ENCODE peak calls at places on chromosome 7, in six cellular contexts. O, I, C, P, B and D are unnamed samples.

GRCh38 chr7:2709553-2710165 is 21.7 kb downstream of the AMZ1 start:
- DNase-seq in B (peak; percentile 63), I (peak; percentile 67), C (peak; percentile 92), O (peak; percentile 76), P (no peak), D (peak; percentile 69)

GRCh38 chr7:150405584-150406310 is 26.6 kb downstream of the ZNF775 start:
- DNase-seq in I (no peak), P (peak; percentile 36), B (no peak), C (peak; percentile 64), O (peak; percentile 59), D (peak; percentile 48)

GRCh38 chr7:6443372-6443941 is 4.3 kb downstream of the DAGLB start:
- DNase-seq in P (no peak), I (no peak), B (no peak), C (no peak), O (no peak), D (no peak)

GRCh38 chr7:68980011-68980410 is 618.3 kb upstream of the AUTS2 start:
- DNase-seq in I (no peak), C (no peak), O (no peak), B (no peak), P (no peak), D (no peak)

GRCh38 chr7:20211376-20211775 is 5.8 kb downstream of the MACC1 start:
- DNase-seq in P (no peak), C (no peak), I (no peak), O (no peak), B (no peak), D (no peak)

GRCh38 chr7:94250984-94251383 is 143.7 kb upstream of the COL1A2 start:
- DNase-seq in I (no peak), B (no peak), P (no peak), C (no peak), O (no peak), D (no peak)

GRCh38 chr7:43952028-43952427 is 25.8 kb downstream of the UBE2D4 start:
- DNase-seq in I (no peak), B (no peak), O (no peak), C (no peak), P (peak; percentile 58), D (no peak)

GRCh38 chr7:80357530-80357929 is 154.3 kb downstream of the GNAT3 start:
- DNase-seq in P (no peak), C (no peak), I (no peak), B (no peak), O (no peak), D (no peak)

GRCh38 chr7:83475403-83475802 is 173.5 kb downstream of the SEMA3E start:
- DNase-seq in I (no peak), B (no peak), O (no peak), P (no peak), C (no peak), D (no peak)

GRCh38 chr7:45543470-45543869 is 30.7 kb upstream of the ADCY1 start:
- DNase-seq in B (no peak), P (no peak), C (no peak), I (no peak), O (no peak), D (no peak)

GRCh38 chr7:132402751-132403245 is 173.5 kb downstream of the PLXNA4 start:
- DNase-seq in B (no peak), I (no peak), C (no peak), P (peak; percentile 84), O (no peak), D (peak; percentile 50)

GRCh38 chr7:28135760-28136159 is 44.8 kb downstream of the JAZF1 start:
- DNase-seq in C (no peak), P (no peak), B (no peak), O (no peak), I (no peak), D (no peak)

GRCh38 chr7:43761382-43761781 is 2.9 kb downstream of the BLVRA start:
- DNase-seq in P (no peak), B (no peak), O (no peak), C (no peak), I (no peak), D (no peak)

GRCh38 chr7:87128883-87129282 is 23.4 kb upstream of the DMTF1 start:
- DNase-seq in B (no peak), I (no peak), O (no peak), C (no peak), P (no peak), D (no peak)

GRCh38 chr7:30434140-30434799 is 44.3 kb downstream of the NOD1 start:
- DNase-seq in B (no peak), P (no peak), I (no peak), O (no peak), C (peak; percentile 83), D (peak; percentile 72)

GRCh38 chr7:130272456-130273080 is 5.9 kb downstream of the CPA2 start:
- DNase-seq in O (no peak), C (no peak), I (no peak), P (no peak), B (no peak), D (no peak)

GRCh38 chr7:157153260-157153659 is 14.5 kb downstream of the UBE3C start:
- DNase-seq in I (no peak), B (no peak), O (no peak), P (no peak), C (no peak), D (no peak)

GRCh38 chr7:83162402-83163256 is at the start of gene PCLO:
- DNase-seq in C (peak; percentile 77), P (peak; percentile 92), B (no peak), O (peak; percentile 87), I (no peak), D (peak; percentile 96)

GRCh38 chr7:81488210-81488609 is 281.6 kb downstream of the HGF start:
- DNase-seq in I (no peak), B (no peak), C (no peak), P (no peak), O (no peak), D (no peak)

GRCh38 chr7:135980665-135981180 is 3.6 kb upstream of the MTPN start:
- DNase-seq in I (peak; percentile 69), P (peak; percentile 54), C (peak; percentile 82), B (peak; percentile 25), O (peak; percentile 20), D (no peak)

GRCh38 chr7:101362334-101363195 is at the start of gene COL26A1:
- DNase-seq in B (no peak), C (no peak), O (no peak), P (peak; percentile 45), I (no peak), D (peak; percentile 50)

GRCh38 chr7:27103489-27104226 is 1.2 kb upstream of the HOXA2 start:
- DNase-seq in O (peak; percentile 67), C (no peak), B (no peak), P (no peak), I (no peak), D (no peak)

GRCh38 chr7:95471076-95471475 is 14.7 kb upstream of the ASB4 start:
- DNase-seq in B (no peak), C (no peak), I (no peak), O (no peak), P (no peak), D (no peak)

GRCh38 chr7:84509522-84509921 is 314.9 kb upstream of the SEMA3A start:
- DNase-seq in B (no peak), O (no peak), C (no peak), I (no peak), P (no peak), D (no peak)

GRCh38 chr7:140639366-140640053 is 1.1 kb downstream of the DENND2A start:
- DNase-seq in I (no peak), O (no peak), B (no peak), C (no peak), P (no peak), D (no peak)

GRCh38 chr7:151877911-151878835 is 1.3 kb upstream of the PRKAG2 start:
- DNase-seq in I (no peak), O (peak; percentile 48), P (no peak), C (no peak), B (no peak), D (no peak)

GRCh38 chr7:75881436-75882095 is 2.7 kb downstream of the RHBDD2 start:
- DNase-seq in C (no peak), O (no peak), I (no peak), P (no peak), B (no peak), D (no peak)

DNA sequence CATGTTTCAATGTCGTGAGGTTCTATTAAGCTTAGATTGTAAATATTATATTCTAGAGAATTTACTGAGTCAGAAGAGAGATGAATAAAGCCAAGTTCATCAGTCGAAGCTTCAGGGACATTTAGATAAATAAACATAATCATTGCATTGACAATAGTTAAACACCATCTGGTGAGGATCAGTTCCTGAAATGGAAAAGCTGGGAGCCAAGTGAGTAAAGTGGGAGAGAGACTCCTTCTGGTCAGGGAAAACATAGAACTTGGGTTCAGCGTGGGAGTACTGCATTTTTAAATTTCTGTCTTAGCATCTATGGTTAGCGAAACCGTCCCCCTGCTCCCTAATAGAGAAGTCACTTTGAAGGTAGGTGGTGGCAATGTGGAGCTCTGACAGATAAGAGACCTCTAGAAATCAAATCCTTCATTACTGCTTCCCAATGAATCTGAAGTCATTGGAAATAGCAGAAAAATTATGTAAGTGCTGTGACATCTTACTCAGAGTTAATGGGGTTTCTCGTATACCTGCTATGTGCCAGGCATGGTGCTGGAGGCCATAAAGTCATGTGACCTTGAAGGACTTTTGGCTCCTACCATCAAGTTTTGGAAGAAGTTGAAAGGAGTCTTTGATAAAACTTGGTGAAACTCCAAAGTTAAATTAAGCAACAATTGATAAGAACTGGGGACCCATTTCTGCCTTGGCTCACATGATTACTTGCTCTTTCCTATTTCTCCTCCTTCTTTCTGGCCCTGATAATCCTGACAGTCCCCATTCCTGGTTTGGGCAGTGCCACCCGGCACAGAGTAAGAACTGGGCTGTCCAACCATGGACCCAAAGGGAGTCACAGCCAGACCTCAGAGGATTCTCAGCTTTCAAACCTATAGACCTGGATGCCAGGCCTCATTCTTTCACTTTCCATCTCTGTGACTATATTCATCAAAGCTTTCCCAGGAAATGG is 211.2 kb downstream of the C7orf25 start:
- DNase-seq in P (peak; percentile 20), I (no peak), O (no peak), C (no peak), B (no peak), D (no peak)
- H3K27ac ChIP-seq in P (no peak overlapping the region), I (no peak overlapping the region), O (no peak overlapping the region), C (no peak overlapping the region), B (no peak overlapping the region), D (no peak overlapping the region)

GRCh38 chr7:113891828-113892227 is 27.0 kb downstream of the PPP1R3A start:
- DNase-seq in C (no peak), I (no peak), B (no peak), P (no peak), O (no peak), D (no peak)
- H3K4me1 ChIP-seq in C (no peaks in the 10 kb centered on the region), I (no peaks in the 10 kb centered on the region), B (no peaks in the 10 kb centered on the region), P (no peaks in the 10 kb centered on the region), O (no peaks in the 10 kb centered on the region), D (no peaks in the 10 kb centered on the region)

DNA sequence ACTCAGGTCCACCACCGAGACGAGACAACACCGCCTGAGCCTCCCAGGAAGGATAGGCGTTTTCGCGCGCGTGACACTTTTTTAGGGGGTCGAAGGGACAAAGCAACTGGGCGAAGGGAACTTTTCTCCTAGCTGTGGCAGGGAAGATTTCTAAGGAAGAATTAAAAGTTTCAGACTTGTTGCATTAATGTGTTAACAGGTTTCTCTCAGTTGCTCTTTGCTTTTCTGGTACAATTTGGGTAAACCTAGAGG is 1.8 kb downstream of the CDK13 start:
- DNase-seq in O (no peak), C (no peak), B (no peak), P (no peak), I (no peak), D (no peak)
- H3K27ac ChIP-seq in O (peak overlapping the region; percentile 100), C (peak overlapping the region; percentile 100), B (peak overlapping the region; percentile 88), P (peak overlapping the region; percentile 96), I (peak overlapping the region; percentile 93), D (peak overlapping the region; percentile 99)

DNA sequence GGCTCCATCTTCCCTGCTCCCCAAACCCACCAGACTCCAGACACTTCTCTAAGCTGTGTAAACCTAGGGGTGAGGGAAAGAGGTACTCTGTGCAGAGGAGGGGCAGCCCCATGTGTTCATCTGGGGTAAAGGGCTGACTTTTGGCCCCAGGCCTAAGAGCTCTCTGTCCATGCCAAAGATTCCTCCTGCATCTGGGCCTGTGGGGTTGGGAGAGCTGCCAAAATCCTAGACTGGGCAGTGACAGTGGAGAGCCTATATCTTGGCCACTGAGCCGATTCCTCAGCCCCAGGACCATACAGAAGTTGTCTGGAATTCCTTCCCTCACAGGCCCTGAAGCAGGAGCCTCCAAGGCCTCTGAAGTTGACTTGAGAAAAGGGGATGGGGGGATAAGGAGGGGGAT is 25.3 kb upstream of the LEP start:
- DNase-seq in B (no peak), P (no peak), C (no peak), O (no peak), I (no peak), D (no peak)
- H3K4me1 ChIP-seq in B (no peaks in the 10 kb centered on the region), P (peaks cover 7% of the 10 kb centered on the region), C (no peaks in the 10 kb centered on the region), O (no peaks in the 10 kb centered on the region), I (no peaks in the 10 kb centered on the region), D (peaks cover 3% of the 10 kb centered on the region)